ENCODE peak calls at places on chromosome 14, in ten cellular contexts. I is mammary epithelial cell; N is endothelial cell; E is GM04504; U is MM.1S; Z is putamen; L is lung microvascular endothelial cell; O is tibial nerve; J is NCI-H1417; D is CD4-positive, CD25-positive, alpha-beta regulatory T cell. A is an unnamed sample.

GRCh38 chr14:55133416-55133815 is 4.4 kb downstream of the LGALS3 start:
- DNase-seq in D (no peak), I (peak), L (peak), Z (no peak), J (no peak), E (peak), U (no peak), N (no peak), O (no peak), A (peak)

GRCh38 chr14:71143391-71144290 is 236.4 kb downstream of the PCNX1 start:
- DNase-seq in E (no peak), Z (peak), O (no peak), D (peak), U (no peak), N (no peak), L (no peak), I (peak), J (no peak), A (peak)

GRCh38 chr14:68711551-68712437 is 81.1 kb downstream of the ZFP36L1 start:
- DNase-seq in E (no peak), L (peak), O (no peak), Z (no peak), J (no peak), I (no peak), U (no peak), D (peak), N (no peak), A (peak)

GRCh38 chr14:101226265-101226602 is 322.7 kb upstream of the RTL1 start:
- DNase-seq in D (no peak), O (no peak), Z (no peak), L (no peak), E (no peak), U (no peak), J (no peak), I (no peak), N (no peak), A (no peak)

GRCh38 chr14:104436047-104436531 is 143.5 kb upstream of the C14orf180 start:
- DNase-seq in I (no peak), L (peak), J (no peak), O (peak), U (no peak), E (no peak), D (no peak), Z (no peak), N (peak), A (no peak)

GRCh38 chr14:100142073-100143040 is 17.1 kb downstream of the DEGS2 start:
- DNase-seq in Z (no peak), E (no peak), I (no peak), L (peak), D (no peak), N (peak), O (no peak), J (no peak), U (no peak), A (no peak)

GRCh38 chr14:78088941-78089340 is 81.2 kb upstream of the NRXN3 start:
- DNase-seq in U (no peak), L (no peak), I (no peak), N (no peak), D (no peak), J (no peak), Z (no peak), O (no peak), E (no peak), A (no peak)

GRCh38 chr14:35687335-35687939 is 121.7 kb downstream of the RALGAPA1 start:
- DNase-seq in U (peak), O (no peak), Z (peak), E (peak), D (peak), J (peak), I (peak), N (peak), L (peak), A (peak)

GRCh38 chr14:29584992-29585391 is 342.7 kb downstream of the PRKD1 start:
- DNase-seq in U (no peak), I (no peak), L (peak), N (no peak), O (peak), E (peak), J (peak), Z (peak), D (no peak), A (no peak)

GRCh38 chr14:68397371-68397779 is 395.5 kb downstream of the ZFP36L1 start:
- DNase-seq in D (no peak), N (no peak), Z (peak), I (no peak), E (no peak), O (peak), U (no peak), J (no peak), L (no peak), A (peak)

GRCh38 chr14:37466623-37467088 is 128.4 kb downstream of the FOXA1 start:
- DNase-seq in I (no peak), N (no peak), Z (no peak), D (no peak), U (no peak), E (no peak), O (no peak), J (no peak), L (no peak), A (peak)

GRCh38 chr14:32998433-32998832 is 59.8 kb downstream of the NPAS3 start:
- DNase-seq in L (peak), D (no peak), J (no peak), Z (no peak), E (no peak), U (no peak), N (no peak), O (no peak), I (peak), A (peak)

GRCh38 chr14:63578300-63578699 is 35.1 kb upstream of the PPP2R5E start:
- DNase-seq in U (no peak), J (no peak), I (peak), O (no peak), D (no peak), E (peak), N (no peak), Z (no peak), L (no peak), A (peak)

GRCh38 chr14:74618078-74618952 is 6.3 kb upstream of the LTBP2 start:
- DNase-seq in Z (no peak), L (peak), I (peak), J (no peak), U (no peak), D (peak), N (no peak), O (peak), E (no peak), A (peak)

GRCh38 chr14:105386581-105387529 is 11.5 kb upstream of the TEX22 start:
- DNase-seq in Z (no peak), I (no peak), L (no peak), E (no peak), O (no peak), D (no peak), N (no peak), U (no peak), J (no peak), A (no peak)

GRCh38 chr14:24427537-24428508 is 1.6 kb downstream of the CBLN3 start:
- DNase-seq in U (no peak), Z (no peak), O (no peak), N (no peak), J (no peak), I (no peak), L (no peak), E (no peak), D (no peak), A (no peak)

GRCh38 chr14:89137514-89138163 is 279.4 kb downstream of the FOXN3 start:
- DNase-seq in L (peak), D (no peak), J (no peak), O (no peak), E (peak), N (no peak), U (no peak), I (peak), Z (no peak), A (peak)

GRCh38 chr14:31228533-31228932 is 20.9 kb upstream of the HECTD1 start:
- DNase-seq in E (no peak), J (no peak), I (peak), D (no peak), Z (no peak), L (no peak), N (no peak), O (no peak), U (no peak), A (peak)

GRCh38 chr14:99333841-99334240 is 61.8 kb upstream of the BCL11B start:
- DNase-seq in L (no peak), U (no peak), E (no peak), D (no peak), N (no peak), Z (no peak), I (no peak), O (no peak), J (no peak), A (no peak)

A was measured in epithelial cell of esophagus.